ENCODE peak calls at places on chromosomes 7 and 10, in five cellular contexts. A is AG08396; J is stimulated activated CD8-positive, alpha-beta memory T cell treated with anti-CD3 and anti-CD28 coated beads, Interleukin-15, amount 100 ng/mL, for 24 hours; T is cerebellar nuclear complex; U is AG08395. B is an unnamed sample.

GRCh38 chr10:131689486-131689885 is 211.3 kb upstream of the PPP2R2D start:
- DNase-seq in A (no peak), J (no peak), T (no peak), U (no peak), B (no peak)

GRCh38 chr7:139873593-139874374 is 44.7 kb downstream of the TBXAS1 start:
- DNase-seq in A (no peak), J (no peak), T (no peak), U (no peak), B (no peak)

GRCh38 chr7:79410345-79410744 is 43.1 kb downstream of the MAGI2 start:
- DNase-seq in A (no peak), J (no peak), T (no peak), U (no peak), B (no peak)

GRCh38 chr7:101740981-101741725 is 76.3 kb upstream of the CUX1 start:
- DNase-seq in A (no peak), J (no peak), T (no peak), U (no peak), B (no peak)

GRCh38 chr10:11236234-11236633 is 218.6 kb downstream of the CELF2 start:
- DNase-seq in A (no peak), J (no peak), T (no peak), U (no peak), B (no peak)

GRCh38 chr7:150461520-150461919 is 11.1 kb downstream of the GIMAP8 start:
- DNase-seq in A (no peak), J (no peak), T (no peak), U (no peak), B (no peak)

GRCh38 chr7:134649231-134649775 is 2.6 kb downstream of the BPGM start:
- DNase-seq in A (no peak), J (no peak), T (no peak), U (no peak), B (no peak)

GRCh38 chr10:65811931-65812525 is 1113.8 kb upstream of the LRRTM3 start:
- DNase-seq in A (no peak), J (no peak), T (no peak), U (no peak), B (no peak)

GRCh38 chr10:61068471-61068870 is 124.5 kb upstream of the RHOBTB1 start:
- DNase-seq in A (no peak), J (no peak), T (no peak), U (no peak), B (no peak)

GRCh38 chr10:14659626-14660196 is 115.0 kb downstream of the FAM107B start:
- DNase-seq in A (no peak), J (peak), T (no peak), U (no peak), B (peak)

GRCh38 chr7:128031901-128032604 is 816 bp upstream of the LRRC4 start:
- DNase-seq in A (peak), J (no peak), T (no peak), U (peak), B (no peak)

GRCh38 chr7:72467237-72467636 is 55.1 kb upstream of the CALN1 start:
- DNase-seq in A (no peak), J (no peak), T (no peak), U (no peak), B (no peak)

GRCh38 chr10:125201108-125201524 is 40.8 kb upstream of the CTBP2 start:
- DNase-seq in A (no peak), J (no peak), T (no peak), U (no peak), B (no peak)

GRCh38 chr7:45259966-45260646 is 102.5 kb downstream of the RAMP3 start:
- DNase-seq in A (peak), J (peak), T (no peak), U (peak), B (no peak)

GRCh38 chr7:116173051-116174028 is 37.0 kb upstream of the TES start:
- DNase-seq in A (peak), J (no peak), T (no peak), U (peak), B (no peak)

GRCh38 chr7:97868788-97869187 is 3.4 kb downstream of the ASNS start:
- DNase-seq in A (no peak), J (no peak), T (no peak), U (no peak), B (no peak)

GRCh38 chr10:12835709-12836108 is 165.8 kb downstream of the CCDC3 start:
- DNase-seq in A (peak), J (no peak), T (no peak), U (peak), B (no peak)

GRCh38 chr7:50190772-50191171 is 97.7 kb upstream of the ZPBP start:
- DNase-seq in A (no peak), J (no peak), T (no peak), U (no peak), B (no peak)

GRCh38 chr10:119803264-119803663 is 69.4 kb downstream of the MCMBP start:
- DNase-seq in A (peak), J (no peak), T (no peak), U (peak), B (no peak)

GRCh38 chr7:96300981-96301380 is 20.9 kb downstream of the SLC25A13 start:
- DNase-seq in A (no peak), J (no peak), T (no peak), U (no peak), B (no peak)

GRCh38 chr10:114437456-114438292 is 33.4 kb upstream of the AFAP1L2 start:
- DNase-seq in A (peak), J (no peak), T (no peak), U (peak), B (no peak)

GRCh38 chr7:141074162-141074989 is 512 bp downstream of the TMEM178B start:
- DNase-seq in A (peak), J (no peak), T (no peak), U (no peak), B (no peak)

GRCh38 chr10:119761106-119761505 is 35.3 kb downstream of the INPP5F start:
- DNase-seq in A (peak), J (no peak), T (no peak), U (peak), B (no peak)

GRCh38 chr10:80684217-80684616 is 146.5 kb downstream of the SH2D4B start:
- DNase-seq in A (peak), J (no peak), T (no peak), U (no peak), B (no peak)

GRCh38 chr10:97190452-97190851 is 4.7 kb upstream of the SLIT1 start:
- DNase-seq in A (no peak), J (no peak), T (no peak), U (no peak), B (no peak)

GRCh38 chr7:132859199-132859598 is 222.7 kb downstream of the CHCHD3 start:
- DNase-seq in A (no peak), J (no peak), T (no peak), U (no peak), B (no peak)

GRCh38 chr10:71984126-71984797 is 20.1 kb downstream of the CHST3 start:
- DNase-seq in A (no peak), J (no peak), T (no peak), U (no peak), B (no peak)

GRCh38 chr10:95485030-95485429 is 76.1 kb downstream of the SORBS1 start:
- DNase-seq in A (no peak), J (no peak), T (no peak), U (no peak), B (no peak)

GRCh38 chr7:43568529-43568928 is 14.4 kb upstream of the STK17A start:
- DNase-seq in A (no peak), J (no peak), T (no peak), U (no peak), B (no peak)

GRCh38 chr10:130802301-130802700 is 509.2 kb downstream of the TCERG1L start:
- DNase-seq in A (no peak), J (no peak), T (no peak), U (no peak), B (no peak)

B was measured in SIG-M5.